ENCODE peak calls at places on chromosomes 12 and 14, in five cellular contexts. One of them, this sample, is unnamed.

GRCh38 chr14:95252219-95252618 is 67.5 kb downstream of the CLMN start:
- DNase-seq in right cardiac atrium: no peak
- DNase-seq in HAP-1: no peak
- DNase-seq in mucosa of descending colon: no peak
- DNase-seq in kidney: no peak
- DNase-seq in this sample: no peak

GRCh38 chr14:50087350-50088116 is 28.8 kb downstream of the VCPKMT start:
- DNase-seq in right cardiac atrium: no peak
- DNase-seq in HAP-1: no peak
- DNase-seq in mucosa of descending colon: no peak
- DNase-seq in kidney: no peak
- DNase-seq in this sample: no peak

GRCh38 chr12:52082026-52082667 is 2.6 kb downstream of the SMIM41 start:
- DNase-seq in right cardiac atrium: peak
- DNase-seq in HAP-1: no peak
- DNase-seq in mucosa of descending colon: no peak
- DNase-seq in kidney: peak
- DNase-seq in this sample: no peak

GRCh38 chr12:126742326-126742725 is 1524.6 kb upstream of the TMEM132C start:
- DNase-seq in right cardiac atrium: no peak
- DNase-seq in HAP-1: no peak
- DNase-seq in mucosa of descending colon: no peak
- DNase-seq in kidney: no peak
- DNase-seq in this sample: no peak

GRCh38 chr12:18454330-18454729 is 193.0 kb downstream of the PIK3C2G start:
- DNase-seq in right cardiac atrium: no peak
- DNase-seq in HAP-1: peak
- DNase-seq in mucosa of descending colon: no peak
- DNase-seq in kidney: no peak
- DNase-seq in this sample: no peak

GRCh38 chr14:32010561-32011188 is 66.4 kb upstream of the ARHGAP5 start:
- DNase-seq in right cardiac atrium: no peak
- DNase-seq in HAP-1: no peak
- DNase-seq in mucosa of descending colon: no peak
- DNase-seq in kidney: no peak
- DNase-seq in this sample: no peak

GRCh38 chr14:37140176-37140575 is 32.2 kb downstream of the SLC25A21 start:
- DNase-seq in right cardiac atrium: no peak
- DNase-seq in HAP-1: no peak
- DNase-seq in mucosa of descending colon: no peak
- DNase-seq in kidney: no peak
- DNase-seq in this sample: no peak

GRCh38 chr14:21734457-21735074 is 60.9 kb upstream of the OR4E1 start:
- DNase-seq in right cardiac atrium: no peak
- DNase-seq in HAP-1: peak
- DNase-seq in mucosa of descending colon: no peak
- DNase-seq in kidney: no peak
- DNase-seq in this sample: no peak

GRCh38 chr14:67485501-67486095 is 2.9 kb downstream of the TMEM229B start:
- DNase-seq in right cardiac atrium: no peak
- DNase-seq in HAP-1: no peak
- DNase-seq in mucosa of descending colon: no peak
- DNase-seq in kidney: peak
- DNase-seq in this sample: no peak

GRCh38 chr12:104410326-104410725 is 46.4 kb upstream of the CHST11 start:
- DNase-seq in right cardiac atrium: no peak
- DNase-seq in HAP-1: no peak
- DNase-seq in mucosa of descending colon: no peak
- DNase-seq in kidney: no peak
- DNase-seq in this sample: no peak

GRCh38 chr14:96638041-96638855 is 136.1 kb downstream of the PAPOLA start:
- DNase-seq in right cardiac atrium: no peak
- DNase-seq in HAP-1: no peak
- DNase-seq in mucosa of descending colon: no peak
- DNase-seq in kidney: no peak
- DNase-seq in this sample: no peak

GRCh38 chr12:2332266-2332665 is 279.5 kb downstream of the CACNA1C start:
- DNase-seq in right cardiac atrium: no peak
- DNase-seq in HAP-1: no peak
- DNase-seq in mucosa of descending colon: no peak
- DNase-seq in kidney: no peak
- DNase-seq in this sample: no peak

GRCh38 chr14:71203306-71203705 is 296.0 kb downstream of the PCNX1 start:
- DNase-seq in right cardiac atrium: no peak
- DNase-seq in HAP-1: no peak
- DNase-seq in mucosa of descending colon: no peak
- DNase-seq in kidney: no peak
- DNase-seq in this sample: no peak

GRCh38 chr12:51372021-51372420 is 19.2 kb downstream of the GALNT6 start:
- DNase-seq in right cardiac atrium: no peak
- DNase-seq in HAP-1: no peak
- DNase-seq in mucosa of descending colon: no peak
- DNase-seq in kidney: no peak
- DNase-seq in this sample: no peak

GRCh38 chr12:510071-510825 is 50.5 kb downstream of the B4GALNT3 start:
- DNase-seq in right cardiac atrium: no peak
- DNase-seq in HAP-1: no peak
- DNase-seq in mucosa of descending colon: peak
- DNase-seq in kidney: peak
- DNase-seq in this sample: no peak

GRCh38 chr12:94262228-94263010 is 114.0 kb downstream of the PLXNC1 start:
- DNase-seq in right cardiac atrium: peak
- DNase-seq in HAP-1: no peak
- DNase-seq in mucosa of descending colon: peak
- DNase-seq in kidney: peak
- DNase-seq in this sample: no peak

GRCh38 chr12:57795354-57795753 is 12.8 kb downstream of the TSFM start:
- DNase-seq in right cardiac atrium: no peak
- DNase-seq in HAP-1: no peak
- DNase-seq in mucosa of descending colon: no peak
- DNase-seq in kidney: no peak
- DNase-seq in this sample: no peak

GRCh38 chr12:94230357-94230905 is 82.1 kb downstream of the PLXNC1 start:
- DNase-seq in right cardiac atrium: no peak
- DNase-seq in HAP-1: no peak
- DNase-seq in mucosa of descending colon: no peak
- DNase-seq in kidney: no peak
- DNase-seq in this sample: no peak

GRCh38 chr14:92135269-92135668 is 13.5 kb downstream of the CPSF2 start:
- DNase-seq in right cardiac atrium: no peak
- DNase-seq in HAP-1: peak
- DNase-seq in mucosa of descending colon: no peak
- DNase-seq in kidney: no peak
- DNase-seq in this sample: no peak

GRCh38 chr12:109999983-110000505 is 814 bp downstream of the ANKRD13A start:
- DNase-seq in right cardiac atrium: no peak
- DNase-seq in HAP-1: peak
- DNase-seq in mucosa of descending colon: no peak
- DNase-seq in kidney: peak
- DNase-seq in this sample: no peak

GRCh38 chr12:86234309-86234708 is 21.9 kb downstream of the MGAT4C start:
- DNase-seq in right cardiac atrium: no peak
- DNase-seq in HAP-1: no peak
- DNase-seq in mucosa of descending colon: no peak
- DNase-seq in kidney: no peak
- DNase-seq in this sample: no peak

GRCh38 chr14:93267149-93267711 is 60.2 kb downstream of the UBR7 start:
- DNase-seq in right cardiac atrium: no peak
- DNase-seq in HAP-1: no peak
- DNase-seq in mucosa of descending colon: no peak
- DNase-seq in kidney: no peak
- DNase-seq in this sample: no peak

GRCh38 chr12:45532113-45532512 is 197.4 kb upstream of the ARID2 start:
- DNase-seq in right cardiac atrium: no peak
- DNase-seq in HAP-1: no peak
- DNase-seq in mucosa of descending colon: no peak
- DNase-seq in kidney: no peak
- DNase-seq in this sample: no peak

GRCh38 chr14:51630987-51631386 is 20.7 kb upstream of the FRMD6 start:
- DNase-seq in right cardiac atrium: no peak
- DNase-seq in HAP-1: no peak
- DNase-seq in mucosa of descending colon: no peak
- DNase-seq in kidney: no peak
- DNase-seq in this sample: no peak

GRCh38 chr12:117159674-117160073 is 30.6 kb downstream of the FBXO21 start:
- DNase-seq in right cardiac atrium: no peak
- DNase-seq in HAP-1: no peak
- DNase-seq in mucosa of descending colon: no peak
- DNase-seq in kidney: no peak
- DNase-seq in this sample: no peak

GRCh38 chr12:85865905-85866304 is 8.2 kb upstream of the NTS start:
- DNase-seq in right cardiac atrium: peak
- DNase-seq in HAP-1: no peak
- DNase-seq in mucosa of descending colon: no peak
- DNase-seq in kidney: peak
- DNase-seq in this sample: no peak

GRCh38 chr12:116426391-116427136 is 132.6 kb upstream of the MAP1LC3B2 start:
- DNase-seq in right cardiac atrium: peak
- DNase-seq in HAP-1: peak
- DNase-seq in mucosa of descending colon: no peak
- DNase-seq in kidney: peak
- DNase-seq in this sample: peak

GRCh38 chr12:60168441-60168840 is 572.6 kb downstream of the SLC16A7 start:
- DNase-seq in right cardiac atrium: no peak
- DNase-seq in HAP-1: no peak
- DNase-seq in mucosa of descending colon: no peak
- DNase-seq in kidney: no peak
- DNase-seq in this sample: no peak

GRCh38 chr12:96474206-96474605 is 15.2 kb upstream of the CFAP54 start:
- DNase-seq in right cardiac atrium: no peak
- DNase-seq in HAP-1: no peak
- DNase-seq in mucosa of descending colon: no peak
- DNase-seq in kidney: no peak
- DNase-seq in this sample: no peak

GRCh38 chr12:2054091-2055018 is 1.6 kb downstream of the CACNA1C start:
- DNase-seq in right cardiac atrium: peak
- DNase-seq in HAP-1: no peak
- DNase-seq in mucosa of descending colon: no peak
- DNase-seq in kidney: no peak
- DNase-seq in this sample: no peak

GRCh38 chr14:92792885-92793284 is 1.2 kb upstream of the GOLGA5 start:
- DNase-seq in right cardiac atrium: no peak
- DNase-seq in HAP-1: no peak
- DNase-seq in mucosa of descending colon: no peak
- DNase-seq in kidney: no peak
- DNase-seq in this sample: no peak

GRCh38 chr14:51603495-51603894 is 48.2 kb upstream of the FRMD6 start:
- DNase-seq in right cardiac atrium: no peak
- DNase-seq in HAP-1: no peak
- DNase-seq in mucosa of descending colon: no peak
- DNase-seq in kidney: no peak
- DNase-seq in this sample: no peak

GRCh38 chr14:72792051-72792788 is 101.7 kb downstream of the DPF3 start:
- DNase-seq in right cardiac atrium: peak
- DNase-seq in HAP-1: no peak
- DNase-seq in mucosa of descending colon: no peak
- DNase-seq in kidney: peak
- DNase-seq in this sample: no peak

GRCh38 chr12:38906482-38907170 is 1.2 kb upstream of the CPNE8 start:
- DNase-seq in right cardiac atrium: peak
- DNase-seq in HAP-1: peak
- DNase-seq in mucosa of descending colon: peak
- DNase-seq in kidney: peak
- DNase-seq in this sample: peak

DNA sequence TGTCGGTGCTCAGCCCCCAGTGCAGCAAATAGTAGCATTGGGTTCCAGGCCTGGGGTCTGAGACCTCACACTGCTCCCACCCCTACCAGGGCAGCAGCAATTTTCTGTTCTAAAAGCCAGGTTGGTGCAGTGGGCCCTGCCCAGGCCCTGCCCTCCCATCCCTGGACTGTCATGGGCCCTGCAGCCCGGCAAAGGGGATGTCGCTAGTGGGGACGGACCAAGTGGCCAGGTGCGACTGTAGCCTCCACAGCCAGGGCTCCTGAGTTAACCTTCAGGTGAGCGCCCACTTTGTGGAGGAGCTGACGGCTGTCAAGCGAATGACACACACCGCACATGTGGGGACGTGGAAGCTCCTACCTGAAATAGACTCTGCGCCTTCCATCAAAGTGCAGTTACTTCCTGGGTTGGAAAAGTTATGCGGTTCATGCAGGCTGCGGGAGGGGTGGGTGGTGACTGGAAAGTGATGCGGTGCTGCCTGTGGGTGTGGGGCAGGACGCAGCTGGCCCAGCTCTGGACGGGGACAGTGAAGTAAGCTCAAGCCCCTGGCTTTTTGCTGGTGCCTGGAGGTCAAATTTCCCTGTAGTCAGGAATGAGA is 1.5 kb downstream of the INF2 start:
- DNase-seq in right cardiac atrium: peak
- DNase-seq in HAP-1: no peak
- DNase-seq in mucosa of descending colon: peak
- DNase-seq in kidney: no peak
- DNase-seq in this sample: no peak
- H3K4me3 ChIP-seq in right cardiac atrium: peak
- H3K4me3 ChIP-seq in HAP-1: peak
- H3K4me3 ChIP-seq in mucosa of descending colon: no peak
- H3K4me3 ChIP-seq in kidney: peak
- H3K4me3 ChIP-seq in this sample: peak

GRCh38 chr12:131511391-131511802 is 199.5 kb upstream of the SFSWAP start:
- DNase-seq in right cardiac atrium: no peak
- DNase-seq in HAP-1: no peak
- DNase-seq in mucosa of descending colon: no peak
- DNase-seq in kidney: no peak
- DNase-seq in this sample: no peak
- H3K4me3 ChIP-seq in right cardiac atrium: no peak
- H3K4me3 ChIP-seq in HAP-1: no peak
- H3K4me3 ChIP-seq in mucosa of descending colon: no peak
- H3K4me3 ChIP-seq in kidney: no peak
- H3K4me3 ChIP-seq in this sample: no peak

GRCh38 chr14:59332727-59333126 is 132.5 kb downstream of the GPR135 start:
- DNase-seq in right cardiac atrium: no peak
- DNase-seq in HAP-1: no peak
- DNase-seq in mucosa of descending colon: no peak
- DNase-seq in kidney: no peak
- DNase-seq in this sample: no peak
- H3K4me3 ChIP-seq in right cardiac atrium: no peak
- H3K4me3 ChIP-seq in HAP-1: no peak
- H3K4me3 ChIP-seq in mucosa of descending colon: no peak
- H3K4me3 ChIP-seq in kidney: no peak
- H3K4me3 ChIP-seq in this sample: no peak

DNA sequence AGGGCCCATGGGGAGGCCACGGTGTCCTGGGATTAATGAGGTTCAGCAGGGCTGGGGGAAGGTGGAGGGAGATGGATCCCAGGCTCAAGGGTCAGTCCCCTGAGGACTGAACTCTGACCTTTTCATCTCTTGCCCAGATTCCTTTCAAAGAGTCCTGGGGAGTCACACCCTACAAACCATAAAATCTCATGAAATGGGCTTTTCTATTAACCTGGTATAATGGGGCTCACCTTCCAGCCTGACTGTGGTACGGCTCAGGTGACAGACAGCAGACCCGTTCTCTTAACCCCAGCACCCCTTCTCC is 268.2 kb downstream of the ADGRD1 start:
- DNase-seq in right cardiac atrium: no peak
- DNase-seq in HAP-1: no peak
- DNase-seq in mucosa of descending colon: no peak
- DNase-seq in kidney: no peak
- DNase-seq in this sample: no peak
- H3K4me3 ChIP-seq in right cardiac atrium: no peak
- H3K4me3 ChIP-seq in HAP-1: no peak
- H3K4me3 ChIP-seq in mucosa of descending colon: no peak
- H3K4me3 ChIP-seq in kidney: no peak
- H3K4me3 ChIP-seq in this sample: no peak